ENCODE peak calls at places on chromosomes 1 and 21, in seven cellular contexts. A is activated T-cell treated with anti-CD3 and anti-CD28 coated beads for 1 hour; J is left ventricle myocardium inferior; N is BE2C; B is NCI-H1694 treated with DMSO at 0.1 percent for 48 hours; C is stimulated activated effector memory CD8-positive, alpha-beta T cell treated with anti-CD3 and anti-CD28 coated beads, Interleukin-12 subunit alpha, Interleukin-12 subunit beta, amount 100 ng/mL, for 72 hours; G is fibroblast of mammary gland. Y is an unnamed sample.

GRCh38 chr1:90384152-90384650 is 332.9 kb downstream of the BARHL2 start:
- DNase-seq in A (no peak), J (no peak), N (no peak), B (no peak), C (no peak), G (no peak), Y (no peak)

GRCh38 chr21:44666401-44667320 is at the start of gene KRTAP12-2:
- DNase-seq in A (no peak), J (peak), N (no peak), B (peak), C (no peak), G (no peak), Y (no peak)

GRCh38 chr1:17742590-17742989 is 12.5 kb upstream of the ACTL8 start:
- DNase-seq in A (no peak), J (no peak), N (peak), B (no peak), C (no peak), G (peak), Y (no peak)

GRCh38 chr1:229578168-229579100 is 19.9 kb upstream of the ABCB10 start:
- DNase-seq in A (no peak), J (no peak), N (no peak), B (no peak), C (no peak), G (no peak), Y (no peak)

GRCh38 chr1:229696385-229696784 is 70.3 kb downstream of the URB2 start:
- DNase-seq in A (no peak), J (no peak), N (no peak), B (no peak), C (no peak), G (no peak), Y (no peak)

GRCh38 chr21:38478782-38479181 is 19.5 kb downstream of the ERG start:
- DNase-seq in A (no peak), J (no peak), N (no peak), B (no peak), C (no peak), G (peak), Y (peak)

GRCh38 chr1:225548140-225548857 is 104.6 kb downstream of the ENAH start:
- DNase-seq in A (no peak), J (no peak), N (no peak), B (no peak), C (no peak), G (peak), Y (no peak)

GRCh38 chr1:1359668-1360468 is 1.5 kb upstream of the MXRA8 start:
- DNase-seq in A (no peak), J (peak), N (peak), B (no peak), C (no peak), G (peak), Y (peak)

GRCh38 chr1:64072089-64072835 is 131.2 kb upstream of the UBE2U start:
- DNase-seq in A (no peak), J (no peak), N (no peak), B (no peak), C (no peak), G (peak), Y (no peak)

GRCh38 chr1:104291156-104291555 is 541.5 kb downstream of the AMY1C start:
- DNase-seq in A (no peak), J (no peak), N (no peak), B (no peak), C (no peak), G (no peak), Y (no peak)

GRCh38 chr1:28343405-28343804 is 14.6 kb downstream of the MED18 start:
- DNase-seq in A (no peak), J (no peak), N (no peak), B (no peak), C (no peak), G (peak), Y (peak)

GRCh38 chr21:28132713-28133112 is 860.0 kb downstream of the LTN1 start:
- DNase-seq in A (no peak), J (no peak), N (no peak), B (no peak), C (no peak), G (no peak), Y (peak)

GRCh38 chr1:194300340-194300739 is 1113.9 kb upstream of the B3GALT2 start:
- DNase-seq in A (no peak), J (no peak), N (no peak), B (no peak), C (no peak), G (no peak), Y (no peak)

GRCh38 chr1:14128096-14128495 is 428.1 kb downstream of the PRDM2 start:
- DNase-seq in A (no peak), J (no peak), N (no peak), B (no peak), C (no peak), G (no peak), Y (no peak)

GRCh38 chr21:45256912-45257672 is 30.6 kb downstream of the POFUT2 start:
- DNase-seq in A (no peak), J (no peak), N (peak), B (no peak), C (no peak), G (no peak), Y (no peak)

GRCh38 chr1:201542166-201543045 is 3.5 kb downstream of the NAV1 start:
- DNase-seq in A (no peak), J (peak), N (no peak), B (no peak), C (no peak), G (peak), Y (peak)

GRCh38 chr1:20358761-20359263 is 68.1 kb downstream of the VWA5B1 start:
- DNase-seq in A (no peak), J (peak), N (peak), B (peak), C (no peak), G (peak), Y (peak)

GRCh38 chr1:34268311-34269042 is 91.8 kb downstream of the C1orf94 start:
- DNase-seq in A (no peak), J (no peak), N (no peak), B (no peak), C (no peak), G (peak), Y (peak)

GRCh38 chr1:245079021-245079609 is 75.7 kb upstream of the KIF26B start:
- DNase-seq in A (no peak), J (no peak), N (peak), B (peak), C (no peak), G (peak), Y (peak)